ENCODE peak calls at places on chromosomes 16 and 17, in six cellular contexts. T is choroid plexus epithelial cell, W is Panc1, D is fibroblast of lung, K is dorsolateral prefrontal cortex, H is uterus. C is an unnamed sample.

GRCh38 chr17:15655162-15655561 is 28.9 kb downstream of the TRIM16 start:
- DNase-seq in T (no peak), W (no peak), D (peak), K (no peak), H (no peak), C (no peak)

GRCh38 chr17:6712058-6712853 is 913 bp downstream of the SLC13A5 start:
- DNase-seq in T (peak), W (no peak), D (peak), K (no peak), H (no peak), C (no peak)

GRCh38 chr16:27199747-27200146 is 3.6 kb upstream of the KDM8 start:
- DNase-seq in T (peak), W (no peak), D (peak), K (no peak), H (no peak), C (peak)

GRCh38 chr17:2387086-2388019 is 13.5 kb downstream of the MNT start:
- DNase-seq in T (no peak), W (no peak), D (no peak), K (no peak), H (no peak), C (no peak)

GRCh38 chr16:15435216-15435864 is 952 bp downstream of the BMERB1 start:
- DNase-seq in T (no peak), W (no peak), D (no peak), K (no peak), H (no peak), C (no peak)

GRCh38 chr16:88335150-88335685 is 47.5 kb upstream of the ZNF469 start:
- DNase-seq in T (no peak), W (no peak), D (peak), K (no peak), H (no peak), C (no peak)

GRCh38 chr16:89143911-89144675 is 27.5 kb upstream of the CDH15 start:
- DNase-seq in T (no peak), W (no peak), D (no peak), K (no peak), H (no peak), C (no peak)

GRCh38 chr17:73911726-73912359 is 267.6 kb upstream of the SDK2 start:
- DNase-seq in T (no peak), W (no peak), D (no peak), K (no peak), H (no peak), C (no peak)

GRCh38 chr16:47236716-47237115 is 93.0 kb upstream of the NETO2 start:
- DNase-seq in T (no peak), W (no peak), D (no peak), K (no peak), H (no peak), C (no peak)

GRCh38 chr16:77971306-77972131 is 50.8 kb upstream of the CLEC3A start:
- DNase-seq in T (peak), W (peak), D (peak), K (peak), H (peak), C (peak)

GRCh38 chr17:48647103-48647963 is 21.2 kb upstream of the HOXB9 start:
- DNase-seq in T (peak), W (no peak), D (no peak), K (no peak), H (no peak), C (no peak)

GRCh38 chr16:30063893-30064745 is 1.4 kb upstream of the ALDOA start:
- DNase-seq in T (peak), W (no peak), D (peak), K (peak), H (peak), C (no peak)

GRCh38 chr17:82219083-82219482 is 6.4 kb upstream of the CCDC57 start:
- DNase-seq in T (no peak), W (no peak), D (no peak), K (no peak), H (no peak), C (no peak)

GRCh38 chr17:68437979-68438877 is 19.1 kb downstream of the WIPI1 start:
- DNase-seq in T (peak), W (no peak), D (peak), K (no peak), H (no peak), C (no peak)

GRCh38 chr17:14308965-14309879 is 8.3 kb downstream of the HS3ST3B1 start:
- DNase-seq in T (peak), W (no peak), D (peak), K (peak), H (peak), C (peak)

GRCh38 chr17:65109990-65110680 is 27.0 kb upstream of the RGS9 start:
- DNase-seq in T (no peak), W (no peak), D (peak), K (no peak), H (no peak), C (no peak)

GRCh38 chr17:54196751-54197150 is 374.0 kb downstream of the KIF2B start:
- DNase-seq in T (no peak), W (no peak), D (no peak), K (no peak), H (no peak), C (no peak)

GRCh38 chr17:19539841-19540311 is 6.2 kb downstream of the SLC47A1 start:
- DNase-seq in T (no peak), W (no peak), D (no peak), K (no peak), H (no peak), C (no peak)

GRCh38 chr17:48760411-48760810 is 31.9 kb upstream of the HOXB13 start:
- DNase-seq in T (no peak), W (no peak), D (no peak), K (no peak), H (no peak), C (no peak)

GRCh38 chr17:70067104-70067503 is 7.9 kb upstream of the KCNJ16 start:
- DNase-seq in T (no peak), W (no peak), D (no peak), K (no peak), H (no peak), C (no peak)

GRCh38 chr16:58024673-58025350 is 742 bp upstream of the MMP15 start:
- DNase-seq in T (peak), W (no peak), D (no peak), K (no peak), H (no peak), C (no peak)

GRCh38 chr16:25109643-25110042 is 1.9 kb upstream of the LCMT1 start:
- DNase-seq in T (peak), W (peak), D (peak), K (no peak), H (peak), C (peak)

GRCh38 chr16:25106567-25107465 is 4.7 kb upstream of the LCMT1 start:
- DNase-seq in T (peak), W (no peak), D (peak), K (peak), H (peak), C (peak)

GRCh38 chr16:25110392-25110947 is 1.1 kb upstream of the LCMT1 start:
- DNase-seq in T (peak), W (no peak), D (no peak), K (no peak), H (no peak), C (no peak)

GRCh38 chr16:25107466-25107792 is 4.1 kb upstream of the LCMT1 start:
- DNase-seq in T (no peak), W (no peak), D (no peak), K (no peak), H (no peak), C (no peak)

DNA sequence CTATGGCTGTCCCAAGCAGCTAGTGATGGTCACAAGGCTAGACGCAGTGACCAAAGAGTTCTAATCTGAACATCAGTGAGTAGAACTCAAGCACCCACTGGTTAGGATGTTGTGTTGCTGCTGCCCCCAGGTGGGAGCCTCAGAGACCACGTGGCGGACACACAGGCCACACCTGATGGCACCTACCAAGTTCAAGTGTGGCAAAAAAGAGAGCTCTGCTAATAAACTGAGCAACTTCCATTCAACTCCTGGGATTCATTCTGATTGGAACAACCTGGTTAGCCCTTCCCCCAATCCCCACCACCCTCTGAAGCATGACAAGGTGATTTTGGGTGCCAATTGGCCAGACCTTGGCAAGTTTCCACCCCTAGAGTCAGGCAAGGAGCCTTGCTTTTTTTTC is 3.5 kb upstream of the LCMT1 start:
- DNase-seq in T (peak), W (no peak), D (no peak), K (no peak), H (no peak), C (no peak)
- TF ChIP-seq CTCF in T (no peak), W (peak), D (no peak), K (no peak), H (no peak), C (peak)

GRCh38 chr16:67406111-67406593 is 10.1 kb downstream of the ZDHHC1 start:
- DNase-seq in T (peak), W (no peak), D (no peak), K (no peak), H (peak), C (no peak)

GRCh38 chr16:67406628-67407027 is 9.6 kb downstream of the ZDHHC1 start:
- DNase-seq in T (peak), W (no peak), D (peak), K (no peak), H (peak), C (peak)

GRCh38 chr16:67407176-67407787 is 9.0 kb downstream of the ZDHHC1 start:
- DNase-seq in T (no peak), W (no peak), D (no peak), K (no peak), H (no peak), C (no peak)

GRCh38 chr16:67409631-67410030 is 6.6 kb downstream of the ZDHHC1 start:
- DNase-seq in T (no peak), W (no peak), D (no peak), K (no peak), H (no peak), C (no peak)

DNA sequence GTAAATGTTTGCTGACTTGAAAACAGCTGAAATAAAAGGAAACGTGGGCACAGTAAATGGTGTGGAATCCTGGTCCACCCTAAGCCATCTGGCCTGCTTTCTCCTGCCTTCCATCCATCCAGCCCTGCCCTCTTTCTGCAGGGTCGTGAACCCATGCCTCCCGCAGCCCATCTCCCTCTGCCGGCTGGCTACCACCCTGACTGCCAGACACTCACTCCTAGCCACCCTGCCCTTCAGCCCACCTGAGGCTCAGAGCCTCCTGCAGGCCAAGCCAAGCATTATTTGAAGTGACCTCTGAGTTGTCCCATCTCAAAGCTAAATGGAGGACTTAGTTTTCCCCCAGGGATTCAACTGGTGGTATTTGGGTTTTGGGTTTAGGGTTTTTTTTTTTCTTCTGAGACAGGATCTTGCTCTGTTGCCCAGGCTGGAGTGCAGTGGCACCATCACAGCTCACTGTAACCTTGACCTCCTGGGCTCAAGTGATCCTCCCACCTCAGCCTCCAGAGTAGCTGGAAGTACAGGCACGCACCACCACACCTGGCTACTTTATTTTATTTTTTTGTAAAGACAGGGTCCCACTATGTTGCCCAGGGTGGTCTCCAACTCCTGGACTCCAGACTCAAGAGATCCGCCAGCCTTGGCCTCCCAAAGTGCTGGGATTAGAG is 8.4 kb downstream of the ZDHHC1 start:
- DNase-seq in T (no peak), W (no peak), D (no peak), K (no peak), H (no peak), C (no peak)
- TF ChIP-seq CTCF in T (no peak), W (no peak), D (no peak), K (no peak), H (no peak), C (no peak)

DNA sequence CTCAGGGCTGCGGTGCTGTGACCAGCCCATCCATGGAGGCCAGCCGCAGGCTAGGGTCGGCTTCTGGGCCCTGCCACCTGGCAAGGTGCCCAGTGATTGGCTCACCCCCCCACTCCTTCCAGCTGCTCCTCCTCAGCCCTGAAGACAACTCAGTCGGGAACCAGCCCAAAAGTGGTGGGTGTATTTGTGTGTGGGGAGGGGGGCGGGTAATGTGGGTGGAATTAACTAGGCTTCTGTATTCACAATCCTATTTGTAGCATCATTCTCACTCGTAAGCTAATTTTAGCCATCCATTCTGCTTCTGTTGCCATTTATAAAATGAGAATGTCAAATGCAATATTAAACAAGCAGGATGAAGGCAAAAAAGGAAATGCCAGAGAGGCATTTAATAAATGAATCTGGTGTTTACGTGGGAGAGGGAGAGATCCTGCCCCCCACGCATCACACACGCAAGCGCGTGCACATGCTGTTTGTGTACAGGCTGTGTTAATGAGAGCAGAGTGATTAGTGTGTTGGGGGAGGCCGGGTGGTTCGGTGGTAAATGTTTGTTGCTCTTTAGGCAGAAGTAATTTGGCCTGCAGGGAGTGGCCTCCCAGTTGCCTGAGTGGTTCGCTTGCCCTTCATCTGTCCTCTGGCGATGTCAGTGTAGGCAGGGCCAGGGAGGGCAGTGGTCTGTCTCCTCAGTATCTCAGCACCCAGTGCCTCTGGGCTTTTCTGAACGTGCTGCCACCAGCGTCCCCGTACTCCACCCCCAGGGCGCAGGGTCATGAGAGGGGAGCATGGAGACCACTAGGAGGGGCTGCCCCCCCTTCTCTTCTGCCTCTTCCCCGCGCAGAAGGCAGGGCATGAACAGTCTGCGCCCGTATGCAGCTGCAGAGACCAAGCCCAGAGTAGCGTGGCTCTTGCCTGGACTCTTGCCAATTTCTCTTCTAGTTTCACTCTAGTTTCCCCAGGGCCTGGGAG is 140.0 kb downstream of the CCDC182 start:
- DNase-seq in T (peak), W (no peak), D (peak), K (peak), H (peak), C (no peak)
- TF ChIP-seq CTCF in T (no peak), W (no peak), D (peak), K (no peak), H (no peak), C (peak)

GRCh38 chr17:18089613-18090012 is 1.9 kb downstream of the DRG2 start:
- DNase-seq in T (no peak), W (no peak), D (no peak), K (no peak), H (no peak), C (no peak)

GRCh38 chr17:18087610-18088491 is at the start of gene DRG2:
- DNase-seq in T (peak), W (peak), D (peak), K (peak), H (peak), C (peak)

GRCh38 chr17:18099516-18099915 is 9.0 kb upstream of the MYO15A start:
- DNase-seq in T (no peak), W (no peak), D (no peak), K (no peak), H (no peak), C (no peak)

GRCh38 chr17:18094409-18094807 is 6.7 kb downstream of the DRG2 start:
- DNase-seq in T (no peak), W (no peak), D (no peak), K (no peak), H (no peak), C (no peak)

DNA sequence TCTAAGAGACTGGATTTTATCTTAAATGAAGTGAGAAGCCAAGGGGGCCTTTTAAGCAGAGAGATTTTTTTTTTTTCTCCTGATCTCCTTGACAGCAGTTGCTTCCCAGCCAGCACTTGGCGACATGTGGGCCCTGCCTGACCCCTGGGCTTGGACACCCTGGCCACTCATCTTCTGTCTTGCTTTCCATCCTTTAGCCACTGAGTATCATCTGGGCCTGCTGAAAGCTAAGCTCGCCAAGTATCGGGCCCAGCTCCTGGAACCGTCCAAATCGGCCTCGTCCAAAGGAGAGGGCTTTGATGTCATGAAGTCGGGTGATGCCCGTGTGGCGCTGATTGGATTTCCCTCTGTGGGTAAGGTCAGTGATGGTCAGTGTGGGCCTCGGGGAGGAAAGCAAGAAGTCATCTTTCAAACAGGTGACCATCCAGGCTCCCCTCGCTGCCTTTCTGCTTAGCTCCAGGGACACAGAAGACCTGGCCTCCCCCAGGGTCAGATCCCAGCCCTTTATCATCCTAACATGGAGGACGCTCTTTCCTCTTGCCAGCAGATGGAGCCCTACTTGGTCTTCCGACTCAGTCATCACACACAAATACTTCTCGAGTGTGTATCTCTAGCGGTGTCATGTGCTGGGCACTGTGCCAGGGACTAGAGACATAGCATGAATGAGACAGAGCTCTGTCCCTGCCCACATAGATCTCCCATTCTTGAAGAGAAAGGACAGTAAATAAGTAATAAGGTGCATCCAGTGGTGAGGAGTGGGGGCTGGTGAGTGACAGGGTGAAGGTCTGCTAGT is 6.1 kb downstream of the DRG2 start:
- DNase-seq in T (peak), W (no peak), D (peak), K (peak), H (no peak), C (peak)
- TF ChIP-seq CTCF in T (peak), W (peak), D (peak), K (peak), H (no peak), C (peak)

GRCh38 chr17:63835167-63835720 is 7.2 kb downstream of the SMARCD2 start:
- DNase-seq in T (no peak), W (no peak), D (no peak), K (no peak), H (no peak), C (no peak)
- TF ChIP-seq CTCF in T (no peak), W (no peak), D (no peak), K (no peak), H (no peak), C (no peak)